ENCODE peak calls at places on chromosomes 1 and 21, in five cellular contexts. M, Q, T, I and N are unnamed samples.

GRCh38 chr1:110606784-110607662 is 865 bp upstream of the KCNA2 start:
- DNase-seq in I (no peak), M (no peak), T (no peak), Q (no peak), N (no peak)

GRCh38 chr1:226549937-226550670 is 1.5 kb downstream of the STUM start:
- DNase-seq in T (peak), Q (peak), I (no peak), M (peak), N (no peak)

GRCh38 chr21:41932576-41933258 is 21.1 kb downstream of the C2CD2 start:
- DNase-seq in M (no peak), Q (peak), T (no peak), I (no peak), N (no peak)

GRCh38 chr21:17679002-17679600 is 66.4 kb upstream of the BTG3 start:
- DNase-seq in Q (no peak), M (no peak), T (no peak), I (no peak), N (peak)

GRCh38 chr1:180201451-180202200 is 28.4 kb upstream of the LHX4 start:
- DNase-seq in M (no peak), Q (no peak), T (no peak), I (no peak), N (no peak)

GRCh38 chr1:116987256-116987555 is 14.4 kb upstream of the CD101 start:
- DNase-seq in T (no peak), M (no peak), Q (no peak), I (no peak), N (no peak)

GRCh38 chr1:9239622-9240401 is 5.2 kb downstream of the H6PD start:
- DNase-seq in Q (peak), M (peak), I (peak), T (peak), N (peak)

GRCh38 chr1:218665216-218665615 is 320.1 kb downstream of the TGFB2 start:
- DNase-seq in M (peak), T (peak), Q (peak), I (no peak), N (no peak)

GRCh38 chr1:154865442-154866256 is 4.4 kb downstream of the KCNN3 start:
- DNase-seq in I (no peak), Q (no peak), M (peak), T (no peak), N (no peak)

GRCh38 chr1:178050084-178050483 is 43.8 kb upstream of the RASAL2 start:
- DNase-seq in M (no peak), T (no peak), I (no peak), Q (no peak), N (no peak)

GRCh38 chr1:46094454-46094853 is 38.0 kb downstream of the PIK3R3 start:
- DNase-seq in T (no peak), Q (no peak), M (no peak), I (no peak), N (no peak)

GRCh38 chr1:181638004-181638403 is 154.7 kb downstream of the CACNA1E start:
- DNase-seq in I (no peak), Q (no peak), T (no peak), M (no peak), N (no peak)

GRCh38 chr1:210231846-210232523 is 611 bp upstream of the SERTAD4 start:
- DNase-seq in T (no peak), I (no peak), Q (peak), M (no peak), N (no peak)

GRCh38 chr1:185645686-185646085 is 88.5 kb upstream of the HMCN1 start:
- DNase-seq in M (no peak), Q (no peak), I (no peak), T (no peak), N (no peak)

GRCh38 chr1:185644531-185644930 is 89.7 kb upstream of the HMCN1 start:
- DNase-seq in I (no peak), T (no peak), Q (no peak), M (no peak), N (no peak)

GRCh38 chr1:185648858-185649589 is 85.2 kb upstream of the HMCN1 start:
- DNase-seq in I (no peak), T (no peak), M (no peak), Q (no peak), N (no peak)

GRCh38 chr1:185645201-185645640 is 89.0 kb upstream of the HMCN1 start:
- DNase-seq in I (no peak), Q (no peak), M (no peak), T (no peak), N (no peak)

DNA sequence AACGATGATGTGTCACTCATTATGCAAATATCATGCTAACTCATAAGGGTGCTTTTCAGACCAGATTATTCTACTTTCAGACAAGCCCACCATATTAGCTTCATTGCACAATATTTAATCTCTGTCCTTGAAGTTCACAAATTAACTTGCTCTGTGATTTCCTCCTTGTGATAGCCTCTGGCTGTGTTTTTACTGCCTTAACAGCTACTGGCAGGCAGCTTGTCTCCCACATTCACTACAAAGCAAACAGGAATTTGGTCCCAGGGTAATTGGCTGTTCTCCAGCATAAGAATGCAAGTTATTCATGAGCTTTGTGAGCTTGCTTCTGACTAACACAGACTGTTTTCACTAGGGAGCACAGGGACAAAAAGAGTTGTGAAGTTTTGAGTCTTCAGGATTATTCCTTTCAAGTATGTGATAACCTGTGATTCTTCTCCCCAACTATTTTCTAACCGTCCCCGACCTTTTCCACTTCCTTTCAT is 87.9 kb upstream of the HMCN1 start:
- DNase-seq in M (no peak), Q (no peak), T (peak), I (no peak), N (peak)
- TF ChIP-seq CTCF in M (no peak), Q (no peak), T (no peak), I (no peak), N (no peak)

GRCh38 chr1:38746413-38746812 is 113.2 kb downstream of the RRAGC start:
- DNase-seq in I (no peak), Q (no peak), T (no peak), M (no peak), N (no peak)

GRCh38 chr1:38746966-38747600 is 112.5 kb downstream of the RRAGC start:
- DNase-seq in T (no peak), M (no peak), Q (no peak), I (no peak), N (no peak)

GRCh38 chr1:38743184-38743583 is 116.4 kb downstream of the RRAGC start:
- DNase-seq in I (no peak), T (no peak), Q (no peak), M (no peak), N (no peak)

GRCh38 chr1:38745476-38746410 is 113.8 kb downstream of the RRAGC start:
- DNase-seq in I (no peak), M (no peak), T (no peak), Q (no peak), N (no peak)

GRCh38 chr1:38744452-38745350 is 114.9 kb downstream of the RRAGC start:
- DNase-seq in I (no peak), T (no peak), Q (no peak), M (no peak), N (no peak)
- TF ChIP-seq CTCF in I (no peak), T (no peak), Q (no peak), M (no peak), N (no peak)

GRCh38 chr1:63901094-63901493 is 127.3 kb downstream of the ROR1 start:
- DNase-seq in M (no peak), T (no peak), Q (no peak), I (no peak), N (no peak)
- TF ChIP-seq CTCF in M (no peak), T (no peak), Q (no peak), I (no peak), N (no peak)

GRCh38 chr1:236860674-236861073 is 65.6 kb downstream of the MTR start:
- DNase-seq in I (no peak), T (no peak), M (no peak), Q (no peak), N (no peak)

GRCh38 chr1:236860096-236860495 is 65.0 kb downstream of the MTR start:
- DNase-seq in M (no peak), T (no peak), Q (no peak), I (no peak), N (no peak)

GRCh38 chr1:236854602-236854978 is 59.5 kb downstream of the MTR start:
- DNase-seq in I (no peak), M (no peak), T (no peak), Q (no peak), N (no peak)

GRCh38 chr1:236861560-236862230 is 66.6 kb downstream of the MTR start:
- DNase-seq in M (no peak), Q (no peak), T (no peak), I (no peak), N (no peak)

GRCh38 chr1:236858203-236858602 is 63.1 kb downstream of the MTR start:
- DNase-seq in T (no peak), M (no peak), I (no peak), Q (no peak), N (no peak)
- TF ChIP-seq CTCF in T (no peak), M (no peak), I (no peak), Q (no peak), N (no peak)

DNA sequence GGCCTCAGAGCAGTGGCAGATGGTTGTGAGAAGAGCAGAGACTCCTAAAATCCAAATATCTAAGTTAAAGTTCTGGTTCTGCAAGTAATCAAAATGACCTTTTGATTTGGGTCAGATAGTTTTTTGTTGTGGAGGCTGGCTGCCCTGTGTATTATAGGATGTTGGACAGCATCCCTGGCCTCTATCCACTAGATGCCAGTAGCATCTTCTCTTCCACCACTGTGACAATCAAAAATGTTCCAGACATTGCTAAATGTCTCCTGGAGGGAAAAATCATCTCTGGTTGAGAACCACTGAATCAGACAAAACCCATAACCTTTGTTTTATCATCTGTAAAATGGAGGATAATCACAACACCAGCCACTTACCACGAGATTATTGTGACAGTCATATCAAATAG is 5.9 kb upstream of the DPT start:
- DNase-seq in I (no peak), M (no peak), Q (no peak), T (no peak), N (no peak)
- TF ChIP-seq CTCF in I (peak), M (no peak), Q (no peak), T (no peak), N (no peak)